ENCODE peak calls at places on chromosomes 6 and 20, in nine cellular contexts. One of them, this sample, is unnamed. For H3K9me3, the result is how much of the 10 kb centered on the place peaks cover.

GRCh38 chr6:119273799-119274595 is 75.6 kb downstream of the MAN1A1 start:
- DNase-seq in fibroblast of lung: peak
- DNase-seq in lower lobe of right lung: no peak
- DNase-seq in gastrocnemius medialis: no peak
- DNase-seq in lung: no peak
- DNase-seq in left lung: no peak
- DNase-seq in CD4-positive, alpha-beta memory T cell: no peak
- DNase-seq in tibial nerve: no peak
- DNase-seq in ascending aorta: no peak
- DNase-seq in this sample: no peak

GRCh38 chr6:43457643-43458042 is 2.3 kb upstream of the DLK2 start:
- DNase-seq in left lung: no peak
- DNase-seq in CD4-positive, alpha-beta memory T cell: no peak
- DNase-seq in ascending aorta: no peak
- DNase-seq in lung: no peak
- DNase-seq in gastrocnemius medialis: no peak
- DNase-seq in fibroblast of lung: no peak
- DNase-seq in lower lobe of right lung: no peak
- DNase-seq in tibial nerve: no peak
- DNase-seq in this sample: no peak

GRCh38 chr20:23118144-23118543 is 32.0 kb upstream of the CD93 start:
- DNase-seq in tibial nerve: no peak
- DNase-seq in lower lobe of right lung: no peak
- DNase-seq in ascending aorta: no peak
- DNase-seq in lung: no peak
- DNase-seq in fibroblast of lung: no peak
- DNase-seq in CD4-positive, alpha-beta memory T cell: no peak
- DNase-seq in gastrocnemius medialis: no peak
- DNase-seq in left lung: no peak
- DNase-seq in this sample: no peak

GRCh38 chr20:25619514-25619913 is 4.3 kb downstream of the NANP start:
- DNase-seq in ascending aorta: no peak
- DNase-seq in tibial nerve: no peak
- DNase-seq in lower lobe of right lung: no peak
- DNase-seq in lung: no peak
- DNase-seq in left lung: no peak
- DNase-seq in fibroblast of lung: no peak
- DNase-seq in CD4-positive, alpha-beta memory T cell: no peak
- DNase-seq in gastrocnemius medialis: no peak
- DNase-seq in this sample: no peak

GRCh38 chr6:144151010-144151727 is 852 bp downstream of the STX11 start:
- DNase-seq in gastrocnemius medialis: no peak
- DNase-seq in lower lobe of right lung: peak
- DNase-seq in fibroblast of lung: peak
- DNase-seq in ascending aorta: no peak
- DNase-seq in tibial nerve: no peak
- DNase-seq in CD4-positive, alpha-beta memory T cell: peak
- DNase-seq in left lung: peak
- DNase-seq in lung: peak
- DNase-seq in this sample: no peak

GRCh38 chr6:87588756-87589407 is 905 bp downstream of the RARS2 start:
- DNase-seq in lower lobe of right lung: no peak
- DNase-seq in ascending aorta: no peak
- DNase-seq in lung: no peak
- DNase-seq in tibial nerve: no peak
- DNase-seq in CD4-positive, alpha-beta memory T cell: no peak
- DNase-seq in left lung: no peak
- DNase-seq in gastrocnemius medialis: no peak
- DNase-seq in fibroblast of lung: peak
- DNase-seq in this sample: no peak

GRCh38 chr6:19024737-19025136 is 637.6 kb downstream of the RNF144B start:
- DNase-seq in fibroblast of lung: peak
- DNase-seq in left lung: no peak
- DNase-seq in lower lobe of right lung: no peak
- DNase-seq in lung: peak
- DNase-seq in gastrocnemius medialis: no peak
- DNase-seq in ascending aorta: no peak
- DNase-seq in tibial nerve: no peak
- DNase-seq in CD4-positive, alpha-beta memory T cell: no peak
- DNase-seq in this sample: no peak

GRCh38 chr20:63494420-63495166 is 4.3 kb downstream of the EEF1A2 start:
- DNase-seq in gastrocnemius medialis: no peak
- DNase-seq in lung: no peak
- DNase-seq in CD4-positive, alpha-beta memory T cell: no peak
- DNase-seq in fibroblast of lung: no peak
- DNase-seq in ascending aorta: no peak
- DNase-seq in lower lobe of right lung: no peak
- DNase-seq in left lung: no peak
- DNase-seq in tibial nerve: no peak
- DNase-seq in this sample: no peak

GRCh38 chr6:122059918-122060317 is 339.5 kb upstream of the HSF2 start:
- DNase-seq in ascending aorta: no peak
- DNase-seq in tibial nerve: no peak
- DNase-seq in fibroblast of lung: peak
- DNase-seq in lung: no peak
- DNase-seq in CD4-positive, alpha-beta memory T cell: no peak
- DNase-seq in lower lobe of right lung: no peak
- DNase-seq in left lung: no peak
- DNase-seq in gastrocnemius medialis: no peak
- DNase-seq in this sample: no peak

GRCh38 chr6:20906938-20907337 is 372.7 kb downstream of the CDKAL1 start:
- DNase-seq in ascending aorta: no peak
- DNase-seq in fibroblast of lung: peak
- DNase-seq in tibial nerve: no peak
- DNase-seq in CD4-positive, alpha-beta memory T cell: no peak
- DNase-seq in lung: no peak
- DNase-seq in gastrocnemius medialis: no peak
- DNase-seq in lower lobe of right lung: no peak
- DNase-seq in left lung: no peak
- DNase-seq in this sample: no peak

GRCh38 chr20:44074252-44075151 is 112.5 kb downstream of the JPH2 start:
- DNase-seq in left lung: no peak
- DNase-seq in fibroblast of lung: peak
- DNase-seq in lower lobe of right lung: no peak
- DNase-seq in lung: no peak
- DNase-seq in gastrocnemius medialis: no peak
- DNase-seq in tibial nerve: no peak
- DNase-seq in CD4-positive, alpha-beta memory T cell: no peak
- DNase-seq in ascending aorta: no peak
- DNase-seq in this sample: no peak

GRCh38 chr6:3389390-3390167 is 67.3 kb downstream of the SLC22A23 start:
- DNase-seq in CD4-positive, alpha-beta memory T cell: no peak
- DNase-seq in lower lobe of right lung: no peak
- DNase-seq in gastrocnemius medialis: no peak
- DNase-seq in left lung: no peak
- DNase-seq in fibroblast of lung: peak
- DNase-seq in tibial nerve: peak
- DNase-seq in lung: no peak
- DNase-seq in ascending aorta: no peak
- DNase-seq in this sample: no peak

GRCh38 chr6:32668226-32668747 is 1.8 kb upstream of the HLA-DQB1 start:
- DNase-seq in lower lobe of right lung: peak
- DNase-seq in fibroblast of lung: no peak
- DNase-seq in ascending aorta: peak
- DNase-seq in lung: peak
- DNase-seq in tibial nerve: no peak
- DNase-seq in CD4-positive, alpha-beta memory T cell: peak
- DNase-seq in left lung: peak
- DNase-seq in gastrocnemius medialis: no peak
- DNase-seq in this sample: no peak

GRCh38 chr6:36443951-36444428 is 1.2 kb downstream of the KCTD20 start:
- DNase-seq in tibial nerve: no peak
- DNase-seq in lung: no peak
- DNase-seq in ascending aorta: no peak
- DNase-seq in gastrocnemius medialis: no peak
- DNase-seq in lower lobe of right lung: no peak
- DNase-seq in left lung: no peak
- DNase-seq in CD4-positive, alpha-beta memory T cell: no peak
- DNase-seq in fibroblast of lung: peak
- DNase-seq in this sample: no peak

GRCh38 chr6:470901-471448 is 79.4 kb downstream of the IRF4 start:
- DNase-seq in fibroblast of lung: no peak
- DNase-seq in lower lobe of right lung: no peak
- DNase-seq in lung: no peak
- DNase-seq in left lung: no peak
- DNase-seq in tibial nerve: no peak
- DNase-seq in ascending aorta: no peak
- DNase-seq in gastrocnemius medialis: no peak
- DNase-seq in CD4-positive, alpha-beta memory T cell: no peak
- DNase-seq in this sample: no peak

GRCh38 chr6:105072799-105073199 is 107.0 kb downstream of the POPDC3 start:
- DNase-seq in lower lobe of right lung: no peak
- DNase-seq in left lung: no peak
- DNase-seq in lung: no peak
- DNase-seq in CD4-positive, alpha-beta memory T cell: no peak
- DNase-seq in tibial nerve: no peak
- DNase-seq in fibroblast of lung: peak
- DNase-seq in ascending aorta: no peak
- DNase-seq in gastrocnemius medialis: no peak
- DNase-seq in this sample: no peak

GRCh38 chr6:13678255-13678983 is 33.2 kb downstream of the RANBP9 start:
- DNase-seq in ascending aorta: no peak
- DNase-seq in fibroblast of lung: no peak
- DNase-seq in gastrocnemius medialis: no peak
- DNase-seq in CD4-positive, alpha-beta memory T cell: no peak
- DNase-seq in left lung: no peak
- DNase-seq in lung: no peak
- DNase-seq in tibial nerve: no peak
- DNase-seq in lower lobe of right lung: no peak
- DNase-seq in this sample: no peak

GRCh38 chr6:13681305-13682061 is 30.2 kb downstream of the RANBP9 start:
- DNase-seq in fibroblast of lung: no peak
- DNase-seq in lung: no peak
- DNase-seq in lower lobe of right lung: no peak
- DNase-seq in ascending aorta: no peak
- DNase-seq in CD4-positive, alpha-beta memory T cell: peak
- DNase-seq in gastrocnemius medialis: no peak
- DNase-seq in left lung: no peak
- DNase-seq in tibial nerve: no peak
- DNase-seq in this sample: no peak

GRCh38 chr6:13682346-13682745 is 29.3 kb downstream of the RANBP9 start:
- DNase-seq in tibial nerve: no peak
- DNase-seq in lung: no peak
- DNase-seq in lower lobe of right lung: no peak
- DNase-seq in left lung: no peak
- DNase-seq in ascending aorta: no peak
- DNase-seq in gastrocnemius medialis: no peak
- DNase-seq in CD4-positive, alpha-beta memory T cell: no peak
- DNase-seq in fibroblast of lung: no peak
- DNase-seq in this sample: no peak

GRCh38 chr6:13679996-13680395 is 31.6 kb downstream of the RANBP9 start:
- DNase-seq in lung: no peak
- DNase-seq in ascending aorta: no peak
- DNase-seq in fibroblast of lung: no peak
- DNase-seq in tibial nerve: no peak
- DNase-seq in CD4-positive, alpha-beta memory T cell: no peak
- DNase-seq in gastrocnemius medialis: no peak
- DNase-seq in lower lobe of right lung: no peak
- DNase-seq in left lung: no peak
- DNase-seq in this sample: no peak

GRCh38 chr6:13680448-13680968 is 31.1 kb downstream of the RANBP9 start:
- DNase-seq in left lung: no peak
- DNase-seq in gastrocnemius medialis: no peak
- DNase-seq in CD4-positive, alpha-beta memory T cell: no peak
- DNase-seq in ascending aorta: no peak
- DNase-seq in lower lobe of right lung: no peak
- DNase-seq in lung: no peak
- DNase-seq in tibial nerve: no peak
- DNase-seq in fibroblast of lung: no peak
- DNase-seq in this sample: no peak
- H3K9me3 ChIP-seq in left lung: under half
- H3K9me3 ChIP-seq in gastrocnemius medialis: under half
- H3K9me3 ChIP-seq in CD4-positive, alpha-beta memory T cell: under half
- H3K9me3 ChIP-seq in ascending aorta: under half
- H3K9me3 ChIP-seq in lower lobe of right lung: under half
- H3K9me3 ChIP-seq in lung: under half
- H3K9me3 ChIP-seq in tibial nerve: under half
- H3K9me3 ChIP-seq in fibroblast of lung: under half
- H3K9me3 ChIP-seq in this sample: under half

DNA sequence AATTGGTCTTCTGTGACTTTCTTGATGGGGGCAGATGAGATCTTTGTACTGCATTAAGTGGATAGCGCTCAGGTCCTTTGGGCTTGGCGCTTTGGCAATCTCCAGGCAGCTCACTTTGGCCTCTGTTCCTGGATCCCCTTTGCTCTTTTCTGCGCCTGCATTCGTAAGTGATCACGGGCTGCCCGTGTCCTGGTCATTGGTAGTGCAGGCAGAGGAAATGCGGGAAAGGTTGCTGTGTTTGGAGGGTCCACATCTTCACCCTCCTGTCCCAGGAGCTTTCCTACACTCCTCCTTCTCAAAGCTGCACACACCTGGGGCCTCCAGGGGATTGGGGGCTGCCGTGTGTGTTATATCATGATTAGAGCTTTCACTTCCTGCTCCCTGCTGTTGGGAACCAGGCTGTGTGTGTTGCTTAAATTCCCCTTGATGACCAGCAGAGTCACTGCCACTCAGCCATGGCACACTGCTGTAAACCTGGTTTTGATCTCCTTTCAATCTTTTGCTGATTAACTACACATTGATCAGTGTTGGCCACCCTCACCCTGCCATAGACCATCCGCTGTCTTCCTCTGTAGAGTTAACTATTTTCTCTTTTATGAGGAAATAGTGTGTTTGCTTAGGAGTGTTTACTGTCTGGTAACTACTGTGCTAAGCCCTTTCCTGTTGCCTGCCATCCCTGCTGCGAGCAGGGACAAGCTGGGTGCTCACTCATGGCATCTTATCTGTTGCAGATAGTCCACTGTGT is 13.0 kb upstream of the SNHG17 start:
- DNase-seq in CD4-positive, alpha-beta memory T cell: no peak
- DNase-seq in ascending aorta: no peak
- DNase-seq in left lung: no peak
- DNase-seq in fibroblast of lung: no peak
- DNase-seq in lung: no peak
- DNase-seq in gastrocnemius medialis: no peak
- DNase-seq in lower lobe of right lung: no peak
- DNase-seq in tibial nerve: no peak
- DNase-seq in this sample: no peak
- H3K4me3 ChIP-seq in CD4-positive, alpha-beta memory T cell: no peak
- H3K4me3 ChIP-seq in ascending aorta: no peak
- H3K4me3 ChIP-seq in left lung: no peak
- H3K4me3 ChIP-seq in fibroblast of lung: no peak
- H3K4me3 ChIP-seq in lung: no peak
- H3K4me3 ChIP-seq in gastrocnemius medialis: no peak
- H3K4me3 ChIP-seq in lower lobe of right lung: no peak
- H3K4me3 ChIP-seq in tibial nerve: no peak
- H3K4me3 ChIP-seq in this sample: no peak

GRCh38 chr20:56422824-56423189 is 10.7 kb downstream of the CASS4 start:
- DNase-seq in lower lobe of right lung: no peak
- DNase-seq in fibroblast of lung: no peak
- DNase-seq in tibial nerve: no peak
- DNase-seq in left lung: no peak
- DNase-seq in gastrocnemius medialis: no peak
- DNase-seq in ascending aorta: no peak
- DNase-seq in CD4-positive, alpha-beta memory T cell: no peak
- DNase-seq in lung: no peak
- DNase-seq in this sample: no peak
- H3K27ac ChIP-seq in lower lobe of right lung: peak
- H3K27ac ChIP-seq in fibroblast of lung: peak
- H3K27ac ChIP-seq in tibial nerve: peak
- H3K27ac ChIP-seq in left lung: peak
- H3K27ac ChIP-seq in gastrocnemius medialis: no peak
- H3K27ac ChIP-seq in ascending aorta: no peak
- H3K27ac ChIP-seq in CD4-positive, alpha-beta memory T cell: peak
- H3K27ac ChIP-seq in lung: peak
- H3K27ac ChIP-seq in this sample: no peak

GRCh38 chr6:27426045-27426620 is 37.6 kb downstream of the ZNF391 start:
- DNase-seq in lower lobe of right lung: no peak
- DNase-seq in left lung: no peak
- DNase-seq in lung: no peak
- DNase-seq in tibial nerve: no peak
- DNase-seq in CD4-positive, alpha-beta memory T cell: no peak
- DNase-seq in ascending aorta: no peak
- DNase-seq in fibroblast of lung: no peak
- DNase-seq in gastrocnemius medialis: no peak
- DNase-seq in this sample: no peak
- H3K9me3 ChIP-seq in lower lobe of right lung: under half
- H3K9me3 ChIP-seq in left lung: under half
- H3K9me3 ChIP-seq in lung: under half
- H3K9me3 ChIP-seq in tibial nerve: under half
- H3K9me3 ChIP-seq in CD4-positive, alpha-beta memory T cell: under half
- H3K9me3 ChIP-seq in ascending aorta: under half
- H3K9me3 ChIP-seq in fibroblast of lung: under half
- H3K9me3 ChIP-seq in gastrocnemius medialis: under half
- H3K9me3 ChIP-seq in this sample: under half

This sample was measured in thoracic aorta.